ENCODE peak calls at places on chromosomes 11 and 22, in eight cellular contexts. One of them, this sample, is unnamed.

GRCh38 chr11:8019671-8020597 is 32.8 kb downstream of the EIF3F start:
- DNase-seq in A549: peak; percentile 28
- DNase-seq in right lobe of liver: peak; percentile 42
- DNase-seq in fibroblast of mammary gland: peak; percentile 53
- DNase-seq in GM10248: peak; percentile 32
- DNase-seq in dorsolateral prefrontal cortex: peak; percentile 69
- DNase-seq in epithelial cell of esophagus: peak; percentile 49
- DNase-seq in MCF 10A: no peak
- DNase-seq in this sample: peak; percentile 17

GRCh38 chr11:36352919-36353318 is 56.8 kb downstream of the PRR5L start:
- DNase-seq in epithelial cell of esophagus: no peak
- DNase-seq in GM10248: no peak
- DNase-seq in right lobe of liver: no peak
- DNase-seq in A549: no peak
- DNase-seq in fibroblast of mammary gland: no peak
- DNase-seq in dorsolateral prefrontal cortex: no peak
- DNase-seq in MCF 10A: no peak
- DNase-seq in this sample: no peak

GRCh38 chr11:2891291-2891690 is 5.7 kb upstream of the CDKN1C start:
- DNase-seq in epithelial cell of esophagus: no peak
- DNase-seq in GM10248: no peak
- DNase-seq in MCF 10A: peak; percentile 27
- DNase-seq in A549: no peak
- DNase-seq in dorsolateral prefrontal cortex: no peak
- DNase-seq in fibroblast of mammary gland: no peak
- DNase-seq in right lobe of liver: no peak
- DNase-seq in this sample: no peak

GRCh38 chr22:39205344-39206021 is 39.3 kb downstream of the PDGFB start:
- DNase-seq in A549: peak; percentile 76
- DNase-seq in MCF 10A: peak; percentile 86
- DNase-seq in GM10248: peak; percentile 47
- DNase-seq in fibroblast of mammary gland: peak; percentile 75
- DNase-seq in right lobe of liver: no peak
- DNase-seq in epithelial cell of esophagus: peak; percentile 70
- DNase-seq in dorsolateral prefrontal cortex: no peak
- DNase-seq in this sample: no peak

GRCh38 chr22:38262051-38262795 is 10.6 kb downstream of the TMEM184B start:
- DNase-seq in dorsolateral prefrontal cortex: peak; percentile 78
- DNase-seq in fibroblast of mammary gland: peak; percentile 70
- DNase-seq in GM10248: peak; percentile 73
- DNase-seq in A549: no peak
- DNase-seq in right lobe of liver: peak; percentile 68
- DNase-seq in MCF 10A: peak; percentile 78
- DNase-seq in epithelial cell of esophagus: peak; percentile 79
- DNase-seq in this sample: peak; percentile 57

GRCh38 chr11:926341-926916 is 759 bp downstream of the AP2A2 start:
- DNase-seq in GM10248: no peak
- DNase-seq in right lobe of liver: no peak
- DNase-seq in MCF 10A: peak; percentile 52
- DNase-seq in dorsolateral prefrontal cortex: peak; percentile 65
- DNase-seq in fibroblast of mammary gland: peak; percentile 72
- DNase-seq in A549: peak; percentile 90
- DNase-seq in epithelial cell of esophagus: peak; percentile 70
- DNase-seq in this sample: peak; percentile 45

GRCh38 chr11:79227732-79228416 is 213.0 kb downstream of the TENM4 start:
- DNase-seq in A549: no peak
- DNase-seq in GM10248: no peak
- DNase-seq in epithelial cell of esophagus: no peak
- DNase-seq in right lobe of liver: no peak
- DNase-seq in fibroblast of mammary gland: no peak
- DNase-seq in dorsolateral prefrontal cortex: no peak
- DNase-seq in MCF 10A: no peak
- DNase-seq in this sample: no peak

GRCh38 chr11:55970935-55971334 is 1.2 kb upstream of the OR10AG1 start:
- DNase-seq in MCF 10A: no peak
- DNase-seq in fibroblast of mammary gland: no peak
- DNase-seq in GM10248: no peak
- DNase-seq in right lobe of liver: no peak
- DNase-seq in epithelial cell of esophagus: no peak
- DNase-seq in dorsolateral prefrontal cortex: no peak
- DNase-seq in A549: no peak
- DNase-seq in this sample: no peak

GRCh38 chr11:19628018-19628417 is 84.6 kb upstream of the NAV2 start:
- DNase-seq in dorsolateral prefrontal cortex: no peak
- DNase-seq in A549: no peak
- DNase-seq in fibroblast of mammary gland: peak; percentile 96
- DNase-seq in MCF 10A: peak; percentile 99
- DNase-seq in epithelial cell of esophagus: peak; percentile 44
- DNase-seq in GM10248: no peak
- DNase-seq in right lobe of liver: peak; percentile 32
- DNase-seq in this sample: no peak

GRCh38 chr11:130527648-130528300 is 79.3 kb downstream of the ADAMTS15 start:
- DNase-seq in dorsolateral prefrontal cortex: no peak
- DNase-seq in MCF 10A: no peak
- DNase-seq in fibroblast of mammary gland: peak; percentile 31
- DNase-seq in right lobe of liver: no peak
- DNase-seq in GM10248: no peak
- DNase-seq in A549: no peak
- DNase-seq in epithelial cell of esophagus: no peak
- DNase-seq in this sample: peak; percentile 22

GRCh38 chr22:33544707-33545106 is 375.6 kb downstream of the LARGE1 start:
- DNase-seq in MCF 10A: no peak
- DNase-seq in GM10248: no peak
- DNase-seq in right lobe of liver: no peak
- DNase-seq in A549: no peak
- DNase-seq in epithelial cell of esophagus: no peak
- DNase-seq in dorsolateral prefrontal cortex: no peak
- DNase-seq in fibroblast of mammary gland: peak; percentile 66
- DNase-seq in this sample: no peak

DNA sequence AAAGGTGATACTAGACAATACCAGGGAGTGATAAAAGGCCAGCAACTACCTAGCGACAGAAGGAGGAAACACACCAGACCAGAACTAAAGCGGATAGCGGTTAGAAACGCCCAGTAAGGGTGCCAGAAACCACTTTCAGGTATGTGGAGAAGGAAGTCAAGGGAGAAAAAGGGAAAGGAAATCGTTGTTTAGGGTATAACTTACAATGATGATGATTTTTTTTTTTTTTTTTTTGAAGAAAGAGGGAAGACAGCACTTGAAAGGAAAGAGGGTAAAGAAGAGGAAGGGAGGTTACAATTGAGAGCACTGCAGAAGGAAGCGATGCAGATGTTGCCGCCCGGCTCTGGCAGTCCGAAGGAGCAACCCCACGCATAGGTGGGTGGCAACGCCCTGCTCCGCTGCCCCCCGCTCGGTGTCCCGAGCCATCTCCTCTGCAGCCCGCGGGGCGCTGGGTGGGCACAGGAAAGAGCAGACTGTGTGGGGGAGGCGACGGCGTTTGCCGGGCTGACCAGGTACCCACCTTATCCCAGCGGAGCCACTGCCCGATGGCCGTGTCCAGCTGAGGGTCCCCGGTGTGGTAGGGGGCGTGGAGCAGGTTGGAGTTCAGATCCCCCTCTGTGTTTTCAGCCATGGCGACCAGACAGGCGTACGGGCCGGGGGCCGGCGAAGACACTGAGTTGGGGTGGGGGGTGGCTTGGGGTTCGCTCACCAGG is 546 bp downstream of the PGM2L1 start:
- DNase-seq in right lobe of liver: no peak
- DNase-seq in A549: peak; percentile 86
- DNase-seq in GM10248: peak; percentile 28
- DNase-seq in MCF 10A: peak; percentile 55
- DNase-seq in epithelial cell of esophagus: peak; percentile 66
- DNase-seq in dorsolateral prefrontal cortex: peak; percentile 52
- DNase-seq in fibroblast of mammary gland: no peak
- DNase-seq in this sample: peak; percentile 23
- TF ChIP-seq CTCF in right lobe of liver: no peak
- TF ChIP-seq CTCF in A549: no peak
- TF ChIP-seq CTCF in GM10248: no peak
- TF ChIP-seq CTCF in MCF 10A: no peak
- TF ChIP-seq CTCF in epithelial cell of esophagus: peak; percentile 47
- TF ChIP-seq CTCF in dorsolateral prefrontal cortex: no peak
- TF ChIP-seq CTCF in fibroblast of mammary gland: no peak
- TF ChIP-seq CTCF in this sample: no peak

GRCh38 chr11:17600316-17601205 is 53.5 kb downstream of the OTOG start:
- DNase-seq in right lobe of liver: no peak
- DNase-seq in epithelial cell of esophagus: no peak
- DNase-seq in fibroblast of mammary gland: no peak
- DNase-seq in MCF 10A: no peak
- DNase-seq in A549: no peak
- DNase-seq in GM10248: no peak
- DNase-seq in dorsolateral prefrontal cortex: no peak
- DNase-seq in this sample: no peak

GRCh38 chr11:17596711-17597110 is 49.7 kb downstream of the OTOG start:
- DNase-seq in epithelial cell of esophagus: no peak
- DNase-seq in fibroblast of mammary gland: no peak
- DNase-seq in dorsolateral prefrontal cortex: no peak
- DNase-seq in A549: no peak
- DNase-seq in MCF 10A: no peak
- DNase-seq in GM10248: no peak
- DNase-seq in right lobe of liver: no peak
- DNase-seq in this sample: peak; percentile 0

GRCh38 chr11:17599460-17599925 is 52.4 kb downstream of the OTOG start:
- DNase-seq in dorsolateral prefrontal cortex: no peak
- DNase-seq in epithelial cell of esophagus: no peak
- DNase-seq in fibroblast of mammary gland: no peak
- DNase-seq in MCF 10A: no peak
- DNase-seq in A549: no peak
- DNase-seq in right lobe of liver: no peak
- DNase-seq in GM10248: no peak
- DNase-seq in this sample: no peak

GRCh38 chr11:17597770-17598169 is 50.7 kb downstream of the OTOG start:
- DNase-seq in fibroblast of mammary gland: no peak
- DNase-seq in right lobe of liver: no peak
- DNase-seq in dorsolateral prefrontal cortex: no peak
- DNase-seq in MCF 10A: no peak
- DNase-seq in A549: no peak
- DNase-seq in epithelial cell of esophagus: no peak
- DNase-seq in GM10248: no peak
- DNase-seq in this sample: no peak

DNA sequence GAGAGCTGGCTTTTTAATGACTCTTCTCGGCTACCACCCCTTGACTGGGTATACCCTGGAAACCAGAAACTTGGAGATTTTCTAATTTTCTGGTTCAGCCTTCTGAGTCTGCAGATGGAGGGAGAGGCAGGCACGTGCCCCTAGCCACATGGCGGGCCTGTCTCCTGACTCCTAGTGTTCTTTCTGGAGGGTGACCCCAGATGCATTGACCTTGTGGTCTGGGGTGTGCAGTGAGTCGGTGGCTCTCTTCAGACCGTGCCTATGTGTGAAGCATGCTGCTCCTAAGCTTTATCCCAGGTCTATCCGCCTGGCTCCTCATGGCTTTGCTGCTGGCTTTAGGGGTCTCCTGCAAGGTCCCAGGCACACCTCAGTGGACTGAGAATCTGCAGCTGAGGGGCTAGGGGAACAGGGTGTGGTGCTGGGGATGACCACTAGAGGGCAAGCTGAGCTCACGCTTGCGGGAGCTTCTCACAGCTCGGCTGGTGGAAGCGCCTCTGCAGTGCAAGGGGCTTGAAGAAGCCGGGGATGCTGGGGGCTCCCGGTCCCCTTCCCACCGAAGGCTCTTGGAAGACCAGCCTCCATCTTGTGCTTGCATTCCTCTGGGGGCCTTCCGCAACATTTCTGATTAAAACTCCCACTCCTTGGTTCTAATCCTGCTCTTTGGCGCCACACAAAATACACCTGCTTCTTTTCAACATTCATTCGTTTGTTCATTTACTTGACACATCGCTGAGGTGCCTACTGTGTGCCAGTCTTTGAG is 51.8 kb downstream of the OTOG start:
- DNase-seq in fibroblast of mammary gland: peak; percentile 58
- DNase-seq in MCF 10A: peak; percentile 62
- DNase-seq in GM10248: peak; percentile 79
- DNase-seq in right lobe of liver: peak; percentile 77
- DNase-seq in epithelial cell of esophagus: peak; percentile 66
- DNase-seq in A549: peak; percentile 62
- DNase-seq in dorsolateral prefrontal cortex: peak; percentile 85
- DNase-seq in this sample: peak; percentile 90
- TF ChIP-seq CTCF in fibroblast of mammary gland: peak; percentile 90
- TF ChIP-seq CTCF in MCF 10A: peak; percentile 89
- TF ChIP-seq CTCF in GM10248: peak; percentile 99
- TF ChIP-seq CTCF in right lobe of liver: peak; percentile 90
- TF ChIP-seq CTCF in epithelial cell of esophagus: peak; percentile 98
- TF ChIP-seq CTCF in A549: peak; percentile 86
- TF ChIP-seq CTCF in dorsolateral prefrontal cortex: peak; percentile 89
- TF ChIP-seq CTCF in this sample: peak; percentile 94

DNA sequence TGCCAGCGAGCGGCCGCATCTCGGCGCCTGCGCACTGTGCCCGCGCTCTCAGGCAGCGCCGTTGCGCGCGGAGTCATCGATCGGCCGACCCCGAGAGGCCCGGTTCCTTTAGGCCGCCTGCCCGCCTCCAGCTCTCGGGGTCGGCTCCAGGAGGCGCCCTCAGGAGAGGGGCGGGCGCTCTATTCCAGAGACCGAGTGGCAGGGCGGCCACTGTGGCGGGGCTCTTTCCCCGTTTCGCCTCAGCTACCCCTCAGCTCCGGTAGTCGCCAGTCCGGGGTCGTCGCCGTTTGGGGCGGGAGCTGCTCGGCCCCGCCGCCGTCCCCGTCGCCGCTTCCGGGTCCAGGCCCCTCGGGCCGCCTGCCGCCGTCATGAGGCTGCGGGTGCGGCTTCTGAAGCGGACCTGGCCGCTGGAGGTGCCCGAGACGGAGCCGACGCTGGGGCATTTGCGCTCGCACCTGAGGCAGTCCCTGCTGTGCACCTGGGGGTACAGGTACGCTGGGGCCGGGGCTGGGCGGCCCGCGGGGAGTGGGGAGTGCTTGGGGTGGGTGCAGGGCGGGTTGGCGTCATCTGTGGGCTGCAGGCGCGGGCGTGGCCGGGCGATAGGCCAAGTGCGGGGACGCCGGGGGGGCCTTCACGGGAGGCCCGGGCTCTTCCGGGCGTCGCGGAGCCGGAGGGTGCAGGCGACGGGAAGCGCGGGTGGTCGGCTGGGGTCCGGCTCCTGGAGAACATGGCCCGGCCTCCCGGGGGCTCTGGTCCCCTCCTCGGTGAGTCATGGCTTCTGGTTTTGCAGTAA is at the start of gene FBXO7:
- DNase-seq in fibroblast of mammary gland: peak; percentile 88
- DNase-seq in epithelial cell of esophagus: peak; percentile 93
- DNase-seq in MCF 10A: peak; percentile 89
- DNase-seq in GM10248: peak; percentile 91
- DNase-seq in A549: peak; percentile 40
- DNase-seq in dorsolateral prefrontal cortex: peak; percentile 95
- DNase-seq in right lobe of liver: peak; percentile 93
- DNase-seq in this sample: peak; percentile 98
- TF ChIP-seq CTCF in fibroblast of mammary gland: peak; percentile 24
- TF ChIP-seq CTCF in epithelial cell of esophagus: peak; percentile 22
- TF ChIP-seq CTCF in MCF 10A: peak; percentile 13
- TF ChIP-seq CTCF in GM10248: peak; percentile 36
- TF ChIP-seq CTCF in A549: no peak
- TF ChIP-seq CTCF in dorsolateral prefrontal cortex: peak; percentile 42
- TF ChIP-seq CTCF in right lobe of liver: peak; percentile 7
- TF ChIP-seq CTCF in this sample: no peak

DNA sequence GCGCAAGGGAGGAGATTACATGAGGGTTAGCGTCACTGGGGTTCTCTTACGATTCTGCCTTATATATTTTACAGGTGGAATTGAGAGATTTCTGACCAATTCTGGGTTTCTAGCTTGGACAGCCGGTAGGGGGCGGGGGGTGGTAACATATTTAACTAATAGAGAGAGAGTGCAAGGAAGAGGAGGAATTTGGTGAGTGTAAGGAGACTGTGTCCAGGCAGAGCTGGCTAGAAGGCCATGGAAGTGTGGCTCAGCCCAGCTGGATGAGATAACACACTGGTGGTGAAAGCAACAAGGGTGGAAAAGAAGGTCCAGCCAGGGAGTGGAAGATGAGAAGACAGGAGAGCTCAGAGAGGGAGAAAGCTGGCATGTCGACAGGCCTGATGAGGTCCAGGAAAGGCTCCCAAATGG is 56.5 kb downstream of the ST3GAL4 start:
- DNase-seq in fibroblast of mammary gland: no peak
- DNase-seq in dorsolateral prefrontal cortex: no peak
- DNase-seq in right lobe of liver: no peak
- DNase-seq in MCF 10A: no peak
- DNase-seq in GM10248: no peak
- DNase-seq in epithelial cell of esophagus: no peak
- DNase-seq in A549: no peak
- DNase-seq in this sample: no peak
- TF ChIP-seq CTCF in fibroblast of mammary gland: peak; percentile 29
- TF ChIP-seq CTCF in dorsolateral prefrontal cortex: no peak
- TF ChIP-seq CTCF in right lobe of liver: no peak
- TF ChIP-seq CTCF in MCF 10A: no peak
- TF ChIP-seq CTCF in GM10248: no peak
- TF ChIP-seq CTCF in epithelial cell of esophagus: peak; percentile 1
- TF ChIP-seq CTCF in A549: no peak
- TF ChIP-seq CTCF in this sample: no peak

This sample was measured in endothelial cell.